ENCODE peak calls at places on chromosomes 6 and 20, in nine cellular contexts. R, P, O, E, U, W, L, A and N are unnamed samples.

GRCh38 chr6:160252073-160252809 is 6.4 kb downstream of the SLC22A2 start:
- DNase-seq in O (no peak), L (no peak), U (no peak), W (no peak), P (no peak), R (no peak), A (no peak), E (no peak), N (no peak)

GRCh38 chr6:139392834-139393233 is 18.4 kb upstream of the CITED2 start:
- DNase-seq in R (no peak), O (no peak), P (no peak), E (no peak), A (no peak), W (no peak), U (peak; percentile 38), L (no peak), N (no peak)

GRCh38 chr6:123764717-123765116 is 38.9 kb upstream of the NKAIN2 start:
- DNase-seq in W (no peak), U (no peak), L (no peak), A (no peak), O (no peak), E (no peak), P (no peak), R (no peak), N (no peak)

GRCh38 chr20:25287631-25288290 is 39.9 kb downstream of the PYGB start:
- DNase-seq in A (no peak), L (no peak), P (no peak), W (no peak), R (no peak), E (no peak), O (no peak), U (no peak), N (no peak)

GRCh38 chr6:10542135-10542689 is 21.1 kb downstream of the GCNT2 start:
- DNase-seq in L (no peak), U (no peak), W (no peak), A (no peak), E (no peak), O (no peak), R (no peak), P (no peak), N (no peak)

GRCh38 chr20:61959301-61959700 is 106.4 kb downstream of the TAF4 start:
- DNase-seq in L (no peak), W (no peak), A (no peak), U (no peak), O (peak; percentile 86), E (peak; percentile 28), R (peak; percentile 31), P (peak; percentile 88), N (no peak)

GRCh38 chr6:79193971-79194370 is 40.5 kb downstream of the HMGN3 start:
- DNase-seq in A (no peak), O (no peak), W (no peak), L (no peak), U (no peak), R (no peak), P (no peak), E (no peak), N (no peak)

GRCh38 chr6:88662163-88662580 is 301.2 kb downstream of the RNGTT start:
- DNase-seq in U (peak; percentile 89), A (no peak), E (peak; percentile 16), P (no peak), R (no peak), O (no peak), W (no peak), L (peak; percentile 60), N (no peak)

GRCh38 chr6:108651781-108652227 is 91.1 kb downstream of the FOXO3 start:
- DNase-seq in A (no peak), W (no peak), E (no peak), O (no peak), P (no peak), R (no peak), L (no peak), U (no peak), N (no peak)

GRCh38 chr6:6616670-6617069 is 28.1 kb downstream of the LY86 start:
- DNase-seq in O (no peak), E (no peak), R (no peak), U (no peak), L (no peak), P (no peak), A (no peak), W (no peak), N (no peak)

GRCh38 chr6:101195581-101195980 is 197.9 kb upstream of the GRIK2 start:
- DNase-seq in R (no peak), L (no peak), W (no peak), O (no peak), E (no peak), P (no peak), A (no peak), U (no peak), N (no peak)

GRCh38 chr6:113359155-113360140 is 497.7 kb upstream of the MARCKS start:
- DNase-seq in U (no peak), E (no peak), R (no peak), L (no peak), W (peak; percentile 44), A (no peak), P (no peak), O (no peak), N (no peak)

GRCh38 chr6:93751969-93752368 is 332.6 kb upstream of the EPHA7 start:
- DNase-seq in R (no peak), U (no peak), P (peak; percentile 68), W (no peak), E (no peak), O (no peak), A (no peak), L (no peak), N (no peak)

GRCh38 chr20:6381887-6382286 is 259.1 kb upstream of the FERMT1 start:
- DNase-seq in E (no peak), L (peak; percentile 50), U (no peak), R (no peak), A (no peak), P (peak; percentile 79), W (peak; percentile 19), O (no peak), N (no peak)

GRCh38 chr6:126388235-126388634 is 48.3 kb downstream of the CENPW start:
- DNase-seq in P (no peak), O (no peak), A (no peak), W (peak; percentile 57), R (no peak), E (no peak), U (no peak), L (no peak), N (no peak)

GRCh38 chr6:110048221-110048875 is 70.2 kb downstream of the GPR6 start:
- DNase-seq in A (no peak), W (no peak), U (no peak), P (no peak), R (no peak), E (no peak), O (no peak), L (no peak), N (no peak)

GRCh38 chr20:19903168-19903676 is 113.9 kb upstream of the NAA20 start:
- DNase-seq in P (peak; percentile 10), A (no peak), W (no peak), E (no peak), R (no peak), L (peak; percentile 86), O (peak; percentile 12), U (no peak), N (peak; percentile 59)

GRCh38 chr6:145028144-145028818 is 707.0 kb downstream of the EPM2A start:
- DNase-seq in L (peak; percentile 11), P (peak; percentile 60), R (peak; percentile 28), W (peak; percentile 5), O (peak; percentile 21), E (peak; percentile 71), U (no peak), A (peak; percentile 48), N (peak; percentile 20)

GRCh38 chr6:101391772-101392560 is 1.5 kb upstream of the GRIK2 start:
- DNase-seq in R (no peak), A (no peak), P (peak; percentile 51), E (no peak), U (no peak), O (no peak), W (no peak), L (no peak), N (no peak)

GRCh38 chr6:118501099-118501498 is 47.0 kb upstream of the PLN start:
- DNase-seq in L (no peak), U (no peak), P (no peak), O (no peak), R (no peak), E (no peak), W (no peak), A (no peak), N (no peak)
- TF ChIP-seq REST in L (no peak), U (no peak), P (no peak), O (no peak), R (no peak), E (no peak), W (no peak), A (no peak), N (no peak)

GRCh38 chr6:158333094-158333493 is 20.8 kb downstream of the TULP4 start:
- DNase-seq in U (no peak), W (no peak), L (no peak), P (no peak), A (no peak), E (no peak), R (no peak), O (no peak), N (no peak)
- H3K4me3 ChIP-seq in U (no peak overlapping the region), W (no peak overlapping the region), L (no peak overlapping the region), P (no peak overlapping the region), A (no peak overlapping the region), E (no peak overlapping the region), R (no peak overlapping the region), O (no peak overlapping the region), N (no peak overlapping the region)

DNA sequence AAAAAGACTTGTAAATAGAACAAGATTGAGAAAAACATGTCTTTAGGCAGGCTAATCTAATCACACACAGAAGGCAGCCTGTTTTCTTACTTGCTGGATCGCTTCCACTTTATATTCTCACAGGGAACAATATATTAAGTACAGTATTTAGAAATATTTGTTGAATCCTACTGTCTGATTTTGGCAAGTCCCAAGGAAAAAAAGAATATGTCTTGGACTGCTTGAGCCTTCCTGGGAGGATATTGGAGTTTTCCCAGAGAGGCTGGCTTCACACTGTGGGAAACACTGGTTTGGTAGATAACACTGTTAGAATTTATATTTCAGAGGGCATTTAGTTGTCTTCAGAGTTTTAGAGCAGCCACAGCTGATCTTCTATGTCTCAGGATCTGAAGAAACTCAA is 229.7 kb downstream of the PRL start:
- DNase-seq in L (no peak), A (no peak), W (no peak), O (no peak), R (no peak), U (no peak), E (no peak), P (no peak), N (no peak)
- TF ChIP-seq REST in L (no peak), A (no peak), W (no peak), O (no peak), R (no peak), U (no peak), E (no peak), P (no peak), N (no peak)

DNA sequence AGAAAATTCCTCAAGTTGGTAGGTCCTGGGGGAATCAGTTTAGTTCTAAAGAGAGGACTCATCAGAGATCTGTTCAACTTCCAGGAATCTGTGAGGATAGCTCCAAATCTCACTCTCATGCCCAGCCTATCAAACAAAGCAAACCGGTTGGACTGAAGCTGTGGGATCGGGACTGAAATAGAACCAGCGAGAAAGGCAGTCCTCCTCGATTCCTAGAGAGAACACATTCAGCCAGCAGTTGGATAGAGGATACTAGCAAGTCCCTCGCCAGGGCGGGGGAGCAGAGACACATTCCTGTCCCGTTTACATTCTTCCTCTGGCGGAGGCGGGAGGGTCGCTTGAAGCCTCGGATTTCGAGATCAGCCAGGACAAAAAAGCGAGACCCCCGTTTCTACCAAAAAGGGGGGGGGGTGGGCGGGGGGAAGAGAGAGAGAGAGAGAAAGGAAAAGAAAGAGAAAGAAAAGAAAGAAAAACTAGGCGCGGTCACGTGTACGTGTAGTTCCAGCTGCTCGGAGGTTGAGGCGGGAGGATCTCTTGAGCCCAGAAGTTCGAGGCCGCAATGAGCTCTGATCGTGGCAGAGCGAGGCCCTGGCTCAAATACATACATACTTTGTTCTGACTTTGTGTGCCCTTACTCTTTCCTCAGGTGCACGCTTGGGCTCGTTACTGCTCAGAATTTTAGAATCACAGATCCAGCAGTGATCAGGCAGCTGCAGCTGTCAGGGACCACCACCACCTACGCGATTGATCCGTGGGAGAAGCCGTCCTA is 19.5 kb downstream of the ZNF311 start:
- DNase-seq in A (peak; percentile 97), L (peak; percentile 97), W (peak; percentile 91), O (no peak), R (peak; percentile 84), U (no peak), E (peak; percentile 92), P (peak; percentile 99), N (no peak)
- H3K4me3 ChIP-seq in A (peak overlapping the region; percentile 88), L (peak overlapping the region; percentile 62), W (peak overlapping the region; percentile 52), O (no peak overlapping the region), R (peak overlapping the region; percentile 47), U (no peak overlapping the region), E (peak overlapping the region; percentile 12), P (peak overlapping the region; percentile 64), N (no peak overlapping the region)